ENCODE peak calls at places on chromosome 20, in five cellular contexts. G is substantia nigra; W is stimulated activated CD4-positive, alpha-beta T cell treated with anti-CD3 and anti-CD28 coated beads, Interleukin-12 subunit alpha, Interleukin-12 subunit beta, amount 100 ng/mL, for 4 hours; K is stimulated activated CD8-positive, alpha-beta memory T cell treated with anti-CD3 and anti-CD28 coated beads, Interleukin-7, amount 100 ng/mL, for 4 hours; P is T-helper 2 cell. L is an unnamed sample.
A peak's percentile ranks its signal among the peaks of the same experiment; 100 is the strongest.

GRCh38 chr20:52552181-52552872 is 360.7 kb upstream of the ZFP64 start:
- DNase-seq in G (no peak), W (no peak), K (no peak), P (no peak), L (no peak)

GRCh38 chr20:20548527-20549266 is 163.7 kb downstream of the RALGAPA2 start:
- DNase-seq in G (no peak), W (no peak), K (no peak), P (no peak), L (no peak)

GRCh38 chr20:62363920-62364851 is 2.9 kb downstream of the LAMA5 start:
- DNase-seq in G (no peak), W (no peak), K (no peak), P (peak; percentile 5), L (no peak)

GRCh38 chr20:57309544-57310115 is 20.0 kb upstream of the SPO11 start:
- DNase-seq in G (peak; percentile 30), W (no peak), K (no peak), P (no peak), L (no peak)

GRCh38 chr20:6692566-6693168 is 74.8 kb upstream of the BMP2 start:
- DNase-seq in G (no peak), W (no peak), K (no peak), P (no peak), L (no peak)

GRCh38 chr20:63740501-63741353 is 1.2 kb downstream of the SLC2A4RG start:
- DNase-seq in G (peak; percentile 80), W (no peak), K (no peak), P (no peak), L (peak; percentile 49)

GRCh38 chr20:57794600-57795346 is 85.0 kb upstream of the PMEPA1 start:
- DNase-seq in G (no peak), W (no peak), K (no peak), P (no peak), L (no peak)

GRCh38 chr20:59405226-59405815 is 104.9 kb downstream of the EDN3 start:
- DNase-seq in G (no peak), W (no peak), K (no peak), P (no peak), L (no peak)

GRCh38 chr20:48995599-48995998 is 50.5 kb upstream of the CSE1L start:
- DNase-seq in G (no peak), W (no peak), K (no peak), P (no peak), L (no peak)

GRCh38 chr20:50582591-50583234 is 72.5 kb downstream of the PTPN1 start:
- DNase-seq in G (no peak), W (no peak), K (no peak), P (no peak), L (no peak)

GRCh38 chr20:17394411-17394810 is 136.8 kb downstream of the BFSP1 start:
- DNase-seq in G (no peak), W (no peak), K (no peak), P (no peak), L (no peak)

GRCh38 chr20:48184229-48184628 is 398.9 kb upstream of the SULF2 start:
- DNase-seq in G (no peak), W (no peak), K (no peak), P (no peak), L (no peak)

L was measured in GM12865.